ENCODE peak calls at places on chromosomes 6 and 20, in eight cellular contexts. G, W, V, B, N, Y, M and L are unnamed samples.

GRCh38 chr6:15462717-15463525 is 199.9 kb downstream of the DTNBP1 start:
- DNase-seq in V (peak; percentile 29), G (no peak), W (no peak), M (no peak), B (no peak), N (no peak), Y (no peak), L (no peak)

GRCh38 chr20:12984863-12985262 is 23.9 kb upstream of the SPTLC3 start:
- DNase-seq in M (no peak), G (no peak), Y (no peak), V (no peak), W (no peak), N (no peak), B (no peak), L (no peak)

GRCh38 chr20:856361-856775 is 22.9 kb downstream of the FAM110A start:
- DNase-seq in M (no peak), Y (no peak), N (no peak), V (peak; percentile 82), G (no peak), W (peak; percentile 93), B (no peak), L (no peak)

GRCh38 chr6:82030301-82030700 is 217.2 kb downstream of the IBTK start:
- DNase-seq in N (no peak), V (no peak), W (no peak), M (no peak), G (peak; percentile 58), B (no peak), Y (no peak), L (no peak)

GRCh38 chr6:44270526-44271405 is 516 bp downstream of the TMEM151B start:
- DNase-seq in M (no peak), G (no peak), Y (no peak), N (peak; percentile 68), W (no peak), V (no peak), B (peak; percentile 70), L (peak; percentile 83)

GRCh38 chr6:168128006-168128630 is 49.1 kb upstream of the FRMD1 start:
- DNase-seq in G (no peak), V (no peak), Y (no peak), M (no peak), B (no peak), N (peak; percentile 21), W (no peak), L (no peak)

GRCh38 chr6:166058064-166058739 is 109.4 kb downstream of the TBXT start:
- DNase-seq in N (no peak), B (no peak), Y (no peak), G (peak; percentile 71), M (peak; percentile 64), V (peak; percentile 43), W (no peak), L (no peak)

GRCh38 chr6:90729057-90729456 is 142.2 kb upstream of the MAP3K7 start:
- DNase-seq in B (no peak), G (no peak), W (no peak), N (no peak), V (no peak), M (no peak), Y (no peak), L (no peak)

GRCh38 chr6:24974182-24975171 is 38.7 kb upstream of the RIPOR2 start:
- DNase-seq in B (no peak), W (no peak), M (no peak), Y (no peak), V (no peak), N (no peak), G (no peak), L (no peak)

GRCh38 chr6:29499704-29500103 is 11.9 kb upstream of the MAS1L start:
- DNase-seq in W (no peak), G (no peak), N (no peak), V (no peak), M (no peak), B (no peak), Y (no peak), L (no peak)

GRCh38 chr6:30074331-30075093 is 1.1 kb downstream of the RNF39 start:
- DNase-seq in W (no peak), V (peak; percentile 37), B (no peak), Y (no peak), G (no peak), N (peak; percentile 48), M (no peak), L (no peak)

GRCh38 chr6:39835856-39836442 is 43.8 kb downstream of the DAAM2 start:
- DNase-seq in M (no peak), B (no peak), V (peak; percentile 66), Y (no peak), N (no peak), G (no peak), W (no peak), L (no peak)

GRCh38 chr6:132712366-132712765 is 1.5 kb downstream of the VNN1 start:
- DNase-seq in G (no peak), V (peak; percentile 35), M (no peak), W (no peak), N (no peak), Y (no peak), B (no peak), L (no peak)

GRCh38 chr6:126206504-126207246 is 133.2 kb upstream of the CENPW start:
- DNase-seq in M (no peak), V (no peak), N (no peak), B (no peak), Y (no peak), W (no peak), G (no peak), L (no peak)

GRCh38 chr20:10671221-10671849 is 2.5 kb downstream of the JAG1 start:
- DNase-seq in M (no peak), Y (peak; percentile 91), W (peak; percentile 62), V (peak; percentile 87), B (peak; percentile 88), G (no peak), N (no peak), L (peak; percentile 94)

GRCh38 chr6:28335564-28336283 is at the start of gene ZSCAN31:
- DNase-seq in W (peak; percentile 94), Y (peak; percentile 88), M (peak; percentile 95), N (peak; percentile 67), V (peak; percentile 92), B (peak; percentile 97), G (peak; percentile 98), L (peak; percentile 99)

GRCh38 chr20:35466856-35467255 is 11.5 kb downstream of the CEP250 start:
- DNase-seq in V (no peak), M (no peak), G (no peak), Y (no peak), N (no peak), B (no peak), W (no peak), L (no peak)

GRCh38 chr6:125174626-125175025 is 21.1 kb downstream of the TPD52L1 start:
- DNase-seq in N (no peak), Y (no peak), G (no peak), V (no peak), W (no peak), M (no peak), B (no peak), L (no peak)